ENCODE peak calls at places on chromosomes 1 and 21, in four cellular contexts. One of them, this sample, is unnamed.

GRCh38 chr1:22628698-22629444 is 7.6 kb upstream of the C1QA start:
- DNase-seq in HFFc6: no peak
- DNase-seq in psoas muscle: no peak
- DNase-seq in progenitor cell of endocrine pancreas: no peak
- DNase-seq in this sample: no peak

GRCh38 chr1:29113407-29114117 is 10.1 kb downstream of the TMEM200B start:
- DNase-seq in HFFc6: no peak
- DNase-seq in psoas muscle: no peak
- DNase-seq in progenitor cell of endocrine pancreas: no peak
- DNase-seq in this sample: no peak

GRCh38 chr1:31564606-31564989 is 11.7 kb upstream of the TINAGL1 start:
- DNase-seq in HFFc6: no peak
- DNase-seq in psoas muscle: no peak
- DNase-seq in progenitor cell of endocrine pancreas: no peak
- DNase-seq in this sample: no peak

GRCh38 chr1:4594286-4594991 is 60.0 kb upstream of the AJAP1 start:
- DNase-seq in HFFc6: no peak
- DNase-seq in psoas muscle: no peak
- DNase-seq in progenitor cell of endocrine pancreas: no peak
- DNase-seq in this sample: no peak

GRCh38 chr1:3632716-3633343 is 8.0 kb downstream of the TPRG1L start:
- DNase-seq in HFFc6: no peak
- DNase-seq in psoas muscle: no peak
- DNase-seq in progenitor cell of endocrine pancreas: no peak
- DNase-seq in this sample: no peak

GRCh38 chr1:204974326-204974725 is 68.7 kb upstream of the CNTN2 start:
- DNase-seq in HFFc6: no peak
- DNase-seq in psoas muscle: no peak
- DNase-seq in progenitor cell of endocrine pancreas: no peak
- DNase-seq in this sample: no peak

GRCh38 chr21:37061926-37062591 is 10.8 kb downstream of the PIGP start:
- DNase-seq in HFFc6: no peak
- DNase-seq in psoas muscle: no peak
- DNase-seq in progenitor cell of endocrine pancreas: no peak
- DNase-seq in this sample: no peak

GRCh38 chr1:5479876-5480275 is 512.3 kb downstream of the NPHP4 start:
- DNase-seq in HFFc6: no peak
- DNase-seq in psoas muscle: no peak
- DNase-seq in progenitor cell of endocrine pancreas: no peak
- DNase-seq in this sample: no peak

GRCh38 chr1:70168283-70168682 is 37.1 kb downstream of the LRRC40 start:
- DNase-seq in HFFc6: no peak
- DNase-seq in psoas muscle: no peak
- DNase-seq in progenitor cell of endocrine pancreas: no peak
- DNase-seq in this sample: no peak

GRCh38 chr1:178165196-178165595 is 71.3 kb downstream of the RASAL2 start:
- DNase-seq in HFFc6: no peak
- DNase-seq in psoas muscle: no peak
- DNase-seq in progenitor cell of endocrine pancreas: no peak
- DNase-seq in this sample: no peak

GRCh38 chr1:37795340-37796110 is 1.9 kb downstream of the MANEAL start:
- DNase-seq in HFFc6: no peak
- DNase-seq in psoas muscle: peak
- DNase-seq in progenitor cell of endocrine pancreas: peak
- DNase-seq in this sample: no peak

GRCh38 chr1:165914136-165914798 is 86.9 kb downstream of the UCK2 start:
- DNase-seq in HFFc6: peak
- DNase-seq in psoas muscle: no peak
- DNase-seq in progenitor cell of endocrine pancreas: peak
- DNase-seq in this sample: peak

GRCh38 chr1:228303596-228303995 is 95.8 kb downstream of the OBSCN start:
- DNase-seq in HFFc6: no peak
- DNase-seq in psoas muscle: no peak
- DNase-seq in progenitor cell of endocrine pancreas: no peak
- DNase-seq in this sample: no peak

GRCh38 chr1:118960567-118961136 is 27.5 kb downstream of the TBX15 start:
- DNase-seq in HFFc6: peak
- DNase-seq in psoas muscle: peak
- DNase-seq in progenitor cell of endocrine pancreas: no peak
- DNase-seq in this sample: no peak

GRCh38 chr1:231638647-231639046 is 12.1 kb downstream of the DISC1 start:
- DNase-seq in HFFc6: no peak
- DNase-seq in psoas muscle: no peak
- DNase-seq in progenitor cell of endocrine pancreas: no peak
- DNase-seq in this sample: no peak

GRCh38 chr1:210652329-210652954 is 323.7 kb downstream of the HHAT start:
- DNase-seq in HFFc6: no peak
- DNase-seq in psoas muscle: no peak
- DNase-seq in progenitor cell of endocrine pancreas: no peak
- DNase-seq in this sample: no peak

GRCh38 chr1:116861137-116861536 is 48.6 kb upstream of the PTGFRN start:
- DNase-seq in HFFc6: no peak
- DNase-seq in psoas muscle: no peak
- DNase-seq in progenitor cell of endocrine pancreas: no peak
- DNase-seq in this sample: no peak
- TF ChIP-seq CTCF in HFFc6: no peak
- TF ChIP-seq CTCF in psoas muscle: no peak
- TF ChIP-seq CTCF in progenitor cell of endocrine pancreas: no peak
- TF ChIP-seq CTCF in this sample: no peak

GRCh38 chr1:9717193-9718005 is 65.9 kb downstream of the PIK3CD start:
- DNase-seq in HFFc6: no peak
- DNase-seq in psoas muscle: peak
- DNase-seq in progenitor cell of endocrine pancreas: no peak
- DNase-seq in this sample: no peak
- TF ChIP-seq CTCF in HFFc6: no peak
- TF ChIP-seq CTCF in psoas muscle: no peak
- TF ChIP-seq CTCF in progenitor cell of endocrine pancreas: no peak
- TF ChIP-seq CTCF in this sample: no peak

DNA sequence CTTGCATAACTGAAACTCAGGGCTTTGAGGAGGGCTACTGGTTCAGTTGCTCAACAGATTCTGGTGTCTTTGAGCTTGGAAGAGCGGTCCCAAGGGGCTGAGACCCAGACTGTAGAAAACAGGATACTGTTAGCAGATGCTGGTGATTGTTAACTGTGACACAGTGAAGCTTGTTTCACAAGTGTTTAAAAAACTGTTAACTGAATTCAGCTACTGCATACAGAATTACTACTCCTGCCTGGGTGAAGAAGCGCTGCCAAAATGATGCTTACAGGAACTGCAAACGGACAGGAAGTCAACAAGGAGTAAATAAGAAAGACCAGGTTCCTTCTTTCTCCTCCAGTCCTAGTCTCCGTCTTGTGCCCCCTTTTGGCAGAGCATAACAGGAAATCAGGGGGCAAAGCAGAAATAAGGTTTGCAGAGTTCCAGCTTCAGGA is 195.3 kb upstream of the USP25 start:
- DNase-seq in HFFc6: no peak
- DNase-seq in psoas muscle: no peak
- DNase-seq in progenitor cell of endocrine pancreas: no peak
- DNase-seq in this sample: no peak
- TF ChIP-seq CTCF in HFFc6: no peak
- TF ChIP-seq CTCF in psoas muscle: no peak
- TF ChIP-seq CTCF in progenitor cell of endocrine pancreas: no peak
- TF ChIP-seq CTCF in this sample: no peak

GRCh38 chr1:34896612-34897011 is 32.8 kb downstream of the DLGAP3 start:
- DNase-seq in HFFc6: peak
- DNase-seq in psoas muscle: no peak
- DNase-seq in progenitor cell of endocrine pancreas: no peak
- DNase-seq in this sample: no peak
- TF ChIP-seq CTCF in HFFc6: peak
- TF ChIP-seq CTCF in psoas muscle: no peak
- TF ChIP-seq CTCF in progenitor cell of endocrine pancreas: no peak
- TF ChIP-seq CTCF in this sample: peak